ENCODE peak calls at places on chromosomes 11 and 22, in eight cellular contexts. G is small intestine, F is left ventricle myocardium inferior, H is skeletal muscle cell, X is PC-3, J is iPS DF 6.9, P is osteoblast, M is mesendoderm. V is an unnamed sample.

GRCh38 chr22:37623075-37624016 is 14.7 kb downstream of the GGA1 start:
- DNase-seq in M (peak; percentile 78), P (peak; percentile 98), X (peak; percentile 44), F (peak; percentile 66), H (no peak), J (no peak), G (peak; percentile 58), V (peak; percentile 83)

GRCh38 chr11:44927174-44927661 is 23.5 kb downstream of the TP53I11 start:
- DNase-seq in J (no peak), M (peak; percentile 91), G (peak; percentile 76), H (no peak), F (peak; percentile 61), P (peak; percentile 97), X (peak; percentile 79), V (peak; percentile 73)

GRCh38 chr11:122717264-122717867 is 61.8 kb downstream of the UBASH3B start:
- DNase-seq in X (no peak), F (no peak), P (peak; percentile 14), J (no peak), H (no peak), G (peak; percentile 78), M (no peak), V (no peak)

GRCh38 chr22:42743501-42743991 is 22.9 kb upstream of the A4GALT start:
- DNase-seq in H (peak; percentile 88), M (no peak), F (peak; percentile 91), X (no peak), P (peak; percentile 99), G (no peak), J (no peak), V (no peak)

GRCh38 chr11:94148189-94148588 is 19.5 kb downstream of the PANX1 start:
- DNase-seq in J (no peak), F (no peak), H (no peak), P (no peak), M (no peak), G (no peak), X (no peak), V (no peak)

GRCh38 chr11:114400222-114400973 is at the start of the genes C11orf71 and RBM7:
- DNase-seq in F (peak; percentile 98), P (peak; percentile 94), J (peak; percentile 90), G (peak; percentile 99), M (peak; percentile 99), X (peak; percentile 100), H (peak; percentile 96), V (peak; percentile 97)

GRCh38 chr11:10722307-10722706 is 28.7 kb upstream of the CTR9 start:
- DNase-seq in P (no peak), H (no peak), G (no peak), M (no peak), J (no peak), X (no peak), F (no peak), V (no peak)

GRCh38 chr11:41457216-41458014 is 2.0 kb downstream of the LRRC4C start:
- DNase-seq in M (no peak), H (no peak), G (no peak), X (peak; percentile 6), J (no peak), F (no peak), P (no peak), V (no peak)

GRCh38 chr11:83292709-83293435 is 6.7 kb upstream of the CCDC90B start:
- DNase-seq in M (peak; percentile 94), X (peak; percentile 84), F (no peak), G (peak; percentile 63), H (peak; percentile 24), J (peak; percentile 48), P (peak; percentile 60), V (peak; percentile 52)

GRCh38 chr11:95924414-95924760 is 480 bp upstream of the MTMR2 start:
- DNase-seq in P (peak; percentile 25), J (no peak), H (no peak), M (peak; percentile 82), G (peak; percentile 42), F (no peak), X (peak; percentile 76), V (no peak)

GRCh38 chr11:44986315-44986714 is 35.6 kb upstream of the TP53I11 start:
- DNase-seq in F (no peak), P (no peak), G (no peak), J (no peak), H (no peak), X (no peak), M (no peak), V (no peak)

GRCh38 chr11:60951909-60952741 is at the start of gene SLC15A3:
- DNase-seq in G (peak; percentile 69), H (no peak), J (no peak), P (peak; percentile 89), M (peak; percentile 76), F (peak; percentile 71), X (no peak), V (no peak)

GRCh38 chr22:42803454-42803853 is 53.6 kb downstream of the ARFGAP3 start:
- DNase-seq in M (no peak), F (peak; percentile 58), G (no peak), X (no peak), H (no peak), J (no peak), P (no peak), V (peak; percentile 54)

GRCh38 chr22:50673231-50674126 is 856 bp downstream of the SHANK3 start:
- DNase-seq in H (no peak), P (peak; percentile 83), G (no peak), M (peak; percentile 24), F (no peak), J (no peak), X (no peak), V (no peak)

GRCh38 chr22:40791241-40791640 is 27.9 kb downstream of the SLC25A17 start:
- DNase-seq in M (no peak), P (no peak), G (no peak), F (no peak), X (no peak), J (no peak), H (no peak), V (no peak)

GRCh38 chr22:50399751-50400331 is 56.7 kb downstream of the PPP6R2 start:
- DNase-seq in X (no peak), F (no peak), H (no peak), M (peak; percentile 74), J (peak; percentile 37), G (peak; percentile 33), P (peak; percentile 58), V (peak; percentile 61)

GRCh38 chr11:330694-331314 is 10.1 kb upstream of the IFITM3 start:
- DNase-seq in P (peak; percentile 45), M (no peak), J (no peak), G (no peak), F (no peak), H (no peak), X (no peak), V (no peak)

GRCh38 chr11:35167451-35167954 is 28.5 kb downstream of the CD44 start:
- DNase-seq in H (no peak), J (no peak), P (peak; percentile 64), F (no peak), G (no peak), M (no peak), X (no peak), V (no peak)

GRCh38 chr22:23893957-23894709 is at the start of gene MIF:
- DNase-seq in F (peak; percentile 95), P (peak; percentile 99), M (peak; percentile 99), J (peak; percentile 87), X (peak; percentile 89), H (peak; percentile 81), G (peak; percentile 92), V (peak; percentile 99)

GRCh38 chr11:10398525-10398924 is 56.5 kb upstream of the AMPD3 start:
- DNase-seq in P (no peak), H (no peak), F (peak; percentile 44), G (no peak), M (peak; percentile 19), J (no peak), X (no peak), V (no peak)

GRCh38 chr11:35141538-35141937 is 2.6 kb downstream of the CD44 start:
- DNase-seq in G (peak; percentile 55), J (no peak), H (no peak), X (peak; percentile 73), M (no peak), P (no peak), F (peak; percentile 39), V (no peak)

GRCh38 chr11:125167292-125167953 is 2.9 kb downstream of the PKNOX2 start:
- DNase-seq in H (no peak), M (peak; percentile 75), P (no peak), J (no peak), X (no peak), G (no peak), F (peak; percentile 33), V (no peak)
- H3K4me3 ChIP-seq in H (peak overlapping the region; percentile 74), M (no peak overlapping the region), P (no peak overlapping the region), J (peak overlapping the region; percentile 40), X (no peak overlapping the region), G (no peak overlapping the region), F (peak overlapping the region; percentile 83), V (no peak overlapping the region)

DNA sequence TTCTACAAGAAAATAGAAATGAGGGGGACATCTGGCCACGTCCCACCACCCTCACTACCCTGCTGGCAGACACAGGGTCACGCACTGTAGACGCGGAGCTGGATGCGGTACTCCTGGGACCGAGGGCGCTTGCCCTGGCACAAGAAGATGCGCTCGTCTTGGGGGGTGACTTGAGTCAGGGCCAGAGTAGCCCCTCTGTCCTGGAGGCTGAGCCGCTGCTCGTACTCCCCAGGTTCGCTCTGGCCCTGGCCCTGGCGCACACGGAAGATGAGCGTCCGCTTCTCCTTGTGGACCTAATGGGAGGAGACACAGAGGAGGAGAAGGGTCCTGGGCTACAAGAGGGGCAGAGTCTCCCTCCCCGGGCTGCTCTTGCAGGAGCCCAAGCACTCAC is 2.2 kb downstream of the MCAM start:
- DNase-seq in M (no peak), G (no peak), J (no peak), X (no peak), P (no peak), H (no peak), F (no peak), V (no peak)
- H3K4me3 ChIP-seq in M (no peak overlapping the region), G (no peak overlapping the region), J (no peak overlapping the region), X (peak overlapping the region; percentile 92), P (no peak overlapping the region), H (no peak overlapping the region), F (peak overlapping the region; percentile 79), V (no peak overlapping the region)

DNA sequence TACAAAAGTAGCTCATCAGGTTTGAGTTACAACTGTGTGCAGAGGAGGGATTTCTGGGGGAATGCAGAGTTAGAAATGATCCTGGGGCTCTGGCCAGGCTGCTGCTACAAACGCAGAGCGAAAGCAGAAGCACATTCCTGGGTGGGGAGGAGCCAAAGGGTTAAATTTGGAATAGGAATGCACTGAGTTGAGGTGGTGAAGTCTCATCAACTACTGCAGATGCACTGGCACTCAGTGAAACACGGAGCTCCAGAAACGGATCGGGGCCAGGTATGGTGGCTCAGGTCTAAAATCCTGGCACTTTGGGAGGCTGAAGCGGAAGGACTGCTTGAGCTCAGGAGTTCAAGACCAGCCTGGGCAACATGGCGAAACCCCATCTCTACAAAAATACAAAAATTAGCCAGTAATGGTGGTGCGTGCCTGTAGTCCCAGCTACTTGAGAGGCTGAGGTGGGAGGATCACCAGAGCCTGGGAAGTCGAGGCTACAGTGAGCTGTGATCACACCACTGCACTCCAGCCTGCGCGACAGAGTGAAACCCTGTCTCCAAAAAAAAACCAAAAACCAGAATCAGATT is 3.2 kb downstream of the CHKA start:
- DNase-seq in G (no peak), J (no peak), P (peak; percentile 64), X (peak; percentile 19), M (peak; percentile 87), H (no peak), F (no peak), V (no peak)
- H3K4me3 ChIP-seq in G (no peak overlapping the region), J (no peak overlapping the region), P (no peak overlapping the region), X (peak overlapping the region; percentile 92), M (no peak overlapping the region), H (no peak overlapping the region), F (peak overlapping the region; percentile 76), V (no peak overlapping the region)

GRCh38 chr22:35892192-35892591 is 136.4 kb downstream of the RBFOX2 start:
- DNase-seq in P (no peak), X (peak; percentile 54), F (no peak), G (no peak), M (no peak), J (no peak), H (no peak), V (no peak)
- H3K4me3 ChIP-seq in P (no peak overlapping the region), X (no peak overlapping the region), F (peak overlapping the region; percentile 65), G (no peak overlapping the region), M (no peak overlapping the region), J (no peak overlapping the region), H (no peak overlapping the region), V (no peak overlapping the region)

V was measured in BE2C.